ENCODE peak calls at places on chromosomes 13 and 19, in eight cellular contexts. N, R, X, K, P, G, Z and F are unnamed samples.

GRCh38 chr19:8110931-8111330 is 38.5 kb downstream of the FBN3 start:
- DNase-seq in P (no peak), R (no peak), X (no peak), N (no peak), K (no peak), Z (no peak), G (no peak), F (no peak)

GRCh38 chr19:42601811-42602443 is 7.2 kb upstream of the CEACAM8 start:
- DNase-seq in G (peak; percentile 47), K (no peak), P (no peak), N (no peak), R (no peak), X (peak; percentile 30), Z (peak; percentile 61), F (peak; percentile 48)

GRCh38 chr13:30346159-30346788 is 38.9 kb upstream of the KATNAL1 start:
- DNase-seq in Z (no peak), K (peak; percentile 34), R (no peak), N (peak; percentile 18), P (no peak), G (no peak), X (peak; percentile 62), F (no peak)

GRCh38 chr19:30669329-30670010 is 297.3 kb downstream of the ZNF536 start:
- DNase-seq in G (peak; percentile 43), K (peak; percentile 49), Z (peak; percentile 38), N (peak; percentile 8), X (peak; percentile 69), R (no peak), P (peak; percentile 84), F (peak; percentile 34)

GRCh38 chr19:2561221-2561620 is 85.3 kb downstream of the GADD45B start:
- DNase-seq in Z (no peak), X (no peak), K (no peak), P (no peak), G (no peak), N (no peak), R (no peak), F (no peak)

GRCh38 chr13:104678161-104678560 is 1611.9 kb upstream of the SLC10A2 start:
- DNase-seq in K (no peak), G (no peak), X (no peak), P (no peak), Z (no peak), R (no peak), N (no peak), F (no peak)

GRCh38 chr19:56538761-56539263 is at the start of gene ZFP28:
- DNase-seq in G (no peak), P (peak; percentile 90), Z (no peak), R (no peak), K (peak; percentile 81), N (peak; percentile 20), X (peak; percentile 79), F (no peak)

GRCh38 chr19:39765091-39766076 is 13.3 kb upstream of the LEUTX start:
- DNase-seq in G (peak; percentile 69), X (peak; percentile 66), K (peak; percentile 44), R (no peak), P (no peak), N (peak; percentile 2), Z (peak; percentile 55), F (peak; percentile 35)

GRCh38 chr19:47369923-47370625 is 21.0 kb downstream of the DHX34 start:
- DNase-seq in P (no peak), R (no peak), N (no peak), X (no peak), G (peak; percentile 70), K (no peak), Z (peak; percentile 74), F (peak; percentile 59)

GRCh38 chr13:25170554-25171107 is 1.5 kb downstream of the AMER2 start:
- DNase-seq in R (peak; percentile 49), G (peak; percentile 4), P (no peak), Z (no peak), N (no peak), X (peak; percentile 22), K (no peak), F (no peak)

GRCh38 chr19:35164418-35164817 is 9.9 kb downstream of the FXYD5 start:
- DNase-seq in N (no peak), G (no peak), X (no peak), K (no peak), Z (no peak), R (no peak), P (no peak), F (peak; percentile 44)

GRCh38 chr13:110913911-110914292 is 967 bp downstream of the ANKRD10 start:
- DNase-seq in R (peak; percentile 69), X (no peak), Z (no peak), N (peak; percentile 3), P (no peak), K (no peak), G (no peak), F (no peak)

GRCh38 chr13:41458187-41458938 is 1.0 kb downstream of the RGCC start:
- DNase-seq in N (no peak), Z (peak; percentile 22), R (peak; percentile 6), G (peak; percentile 18), P (peak; percentile 77), K (peak; percentile 32), X (peak; percentile 76), F (peak; percentile 20)

GRCh38 chr19:38597075-38597474 is 20.7 kb downstream of the MAP4K1 start:
- DNase-seq in X (no peak), R (no peak), G (no peak), Z (no peak), N (no peak), K (no peak), P (no peak), F (no peak)

GRCh38 chr13:100525453-100526298 is 62.9 kb downstream of the GGACT start:
- DNase-seq in R (no peak), X (no peak), N (no peak), G (no peak), P (no peak), K (no peak), Z (no peak), F (no peak)

GRCh38 chr19:55418185-55418584 is 10.6 kb upstream of the UBE2S start:
- DNase-seq in K (peak; percentile 73), G (peak; percentile 88), P (no peak), R (no peak), X (peak; percentile 63), N (peak; percentile 25), Z (peak; percentile 87), F (peak; percentile 79)

GRCh38 chr13:75785130-75785529 is 149.0 kb downstream of the LMO7 start:
- DNase-seq in X (no peak), N (no peak), G (peak; percentile 47), P (no peak), R (no peak), Z (peak; percentile 39), K (no peak), F (no peak)

GRCh38 chr13:111897178-111897845 is 169.6 kb upstream of the SOX1 start:
- DNase-seq in Z (no peak), P (no peak), R (no peak), K (no peak), N (no peak), G (no peak), X (no peak), F (no peak)

GRCh38 chr19:33788676-33789075 is 8.0 kb upstream of the KCTD15 start:
- DNase-seq in G (no peak), Z (no peak), R (no peak), X (no peak), N (no peak), P (no peak), K (no peak), F (no peak)

GRCh38 chr19:51521357-51521756 is 10.1 kb downstream of the SIGLEC6 start:
- DNase-seq in K (no peak), R (no peak), G (no peak), X (no peak), Z (no peak), N (no peak), P (no peak), F (no peak)

GRCh38 chr13:41216160-41216559 is 21.8 kb upstream of the KBTBD7 start:
- DNase-seq in N (no peak), G (peak; percentile 29), Z (peak; percentile 64), K (no peak), X (no peak), P (no peak), R (no peak), F (peak; percentile 31)

GRCh38 chr13:89383891-89384290 is 1712.7 kb downstream of the SLITRK5 start:
- DNase-seq in N (no peak), Z (no peak), P (no peak), R (no peak), G (no peak), K (no peak), X (no peak), F (no peak)

GRCh38 chr13:99303863-99304521 is 3.2 kb downstream of the GPR183 start:
- DNase-seq in X (peak; percentile 81), N (no peak), P (peak; percentile 65), G (no peak), Z (no peak), K (no peak), R (no peak), F (no peak)

GRCh38 chr19:3659746-3660112 is 33.1 kb upstream of the CACTIN start:
- DNase-seq in G (no peak), Z (no peak), R (no peak), N (no peak), X (no peak), P (no peak), K (no peak), F (no peak)

GRCh38 chr19:11197291-11198174 is at the start of gene KANK2:
- DNase-seq in X (peak; percentile 82), N (peak; percentile 49), Z (peak; percentile 80), K (peak; percentile 89), G (peak; percentile 85), R (peak; percentile 61), P (peak; percentile 94), F (peak; percentile 69)

GRCh38 chr13:40096357-40096911 is 441.0 kb downstream of the COG6 start:
- DNase-seq in P (no peak), K (no peak), Z (no peak), N (no peak), R (no peak), X (peak; percentile 62), G (no peak), F (no peak)

GRCh38 chr13:31038834-31039552 is 106.5 kb downstream of the TEX26 start:
- DNase-seq in G (peak; percentile 54), X (peak; percentile 48), K (no peak), Z (peak; percentile 47), P (no peak), N (no peak), R (no peak), F (peak; percentile 82)

GRCh38 chr13:109939105-109939504 is 152.7 kb upstream of the IRS2 start:
- DNase-seq in P (no peak), Z (no peak), K (no peak), X (no peak), G (no peak), R (no peak), N (no peak), F (no peak)

GRCh38 chr19:3618811-3619630 is 7.6 kb downstream of the CACTIN start:
- DNase-seq in R (no peak), Z (no peak), K (no peak), P (no peak), X (no peak), G (no peak), N (no peak), F (no peak)

GRCh38 chr13:113656831-113657671 is 947 bp downstream of the ATP4B start:
- DNase-seq in R (no peak), X (no peak), N (no peak), K (no peak), P (peak; percentile 60), G (no peak), Z (no peak), F (no peak)

GRCh38 chr13:88086577-88086976 is 415.4 kb downstream of the SLITRK5 start:
- DNase-seq in P (no peak), K (no peak), N (no peak), Z (no peak), X (no peak), G (no peak), R (no peak), F (no peak)

GRCh38 chr19:41206926-41207750 is 11.9 kb upstream of the AXL start:
- DNase-seq in K (peak; percentile 43), P (peak; percentile 67), R (no peak), X (no peak), Z (no peak), G (peak; percentile 23), N (no peak), F (no peak)

GRCh38 chr19:19997656-19998268 is 41.5 kb downstream of the ZNF682 start:
- DNase-seq in X (peak; percentile 48), G (no peak), P (no peak), N (peak; percentile 14), K (no peak), R (no peak), Z (no peak), F (no peak)

GRCh38 chr19:8877854-8878705 is 45.9 kb downstream of the MBD3L1 start:
- DNase-seq in P (no peak), G (no peak), N (no peak), X (peak; percentile 7), R (no peak), K (no peak), Z (no peak), F (peak; percentile 2)